ENCODE peak calls at places on chromosomes 16 and 17, in six cellular contexts. N is fibroblast of lung, Y is kidney epithelial cell, Q is lower leg skin, X is AG04450, J is cardiac fibroblast. S is an unnamed sample.

GRCh38 chr16:47139561-47140185 is 4.1 kb downstream of the NETO2 start:
- DNase-seq in J (no peak), X (no peak), Q (no peak), Y (no peak), N (peak; percentile 54), S (no peak)

GRCh38 chr17:2797632-2798031 is 1.4 kb downstream of the RAP1GAP2 start:
- DNase-seq in Y (no peak), N (no peak), X (no peak), J (no peak), Q (no peak), S (no peak)

GRCh38 chr17:60526726-60527125 is 684 bp upstream of the APPBP2 start:
- DNase-seq in N (peak; percentile 33), J (peak; percentile 36), Q (no peak), Y (no peak), X (no peak), S (no peak)

GRCh38 chr17:56125830-56126819 is 27.1 kb upstream of the ANKFN1 start:
- DNase-seq in J (peak; percentile 48), X (peak; percentile 30), Y (no peak), Q (peak; percentile 20), N (peak; percentile 61), S (peak; percentile 84)

GRCh38 chr16:4615389-4616046 is 830 bp upstream of the UBALD1 start:
- DNase-seq in J (no peak), N (no peak), Q (no peak), Y (no peak), X (no peak), S (no peak)

GRCh38 chr17:17849863-17850373 is 13.1 kb upstream of the SREBF1 start:
- DNase-seq in J (peak; percentile 56), Q (no peak), Y (no peak), N (peak; percentile 47), X (no peak), S (peak; percentile 83)

GRCh38 chr17:50682441-50682840 is 25.3 kb downstream of the ANKRD40 start:
- DNase-seq in Q (no peak), Y (no peak), X (no peak), N (no peak), J (no peak), S (no peak)

GRCh38 chr16:88600539-88600896 is 30.3 kb downstream of the ZC3H18 start:
- DNase-seq in J (no peak), Y (no peak), Q (no peak), N (no peak), X (no peak), S (no peak)

GRCh38 chr17:77885678-77886386 is 72.7 kb upstream of the TNRC6C start:
- DNase-seq in N (no peak), Q (no peak), X (no peak), J (no peak), Y (no peak), S (no peak)

GRCh38 chr17:74842599-74843351 is 16.9 kb downstream of the GRIN2C start:
- DNase-seq in N (peak; percentile 51), X (no peak), Y (no peak), Q (no peak), J (peak; percentile 63), S (peak; percentile 37)

GRCh38 chr17:8237886-8238285 is 10.0 kb downstream of the CTC1 start:
- DNase-seq in Y (no peak), J (no peak), Q (no peak), N (no peak), X (no peak), S (no peak)

GRCh38 chr17:8234361-8235270 is 13.2 kb downstream of the CTC1 start:
- DNase-seq in Y (no peak), Q (no peak), N (no peak), X (no peak), J (no peak), S (no peak)

GRCh38 chr17:8231701-8232100 is 16.2 kb downstream of the CTC1 start:
- DNase-seq in J (no peak), N (no peak), X (no peak), Y (no peak), Q (no peak), S (no peak)

GRCh38 chr17:8235676-8236075 is 12.2 kb downstream of the CTC1 start:
- DNase-seq in X (no peak), Q (no peak), Y (no peak), J (no peak), N (no peak), S (no peak)

DNA sequence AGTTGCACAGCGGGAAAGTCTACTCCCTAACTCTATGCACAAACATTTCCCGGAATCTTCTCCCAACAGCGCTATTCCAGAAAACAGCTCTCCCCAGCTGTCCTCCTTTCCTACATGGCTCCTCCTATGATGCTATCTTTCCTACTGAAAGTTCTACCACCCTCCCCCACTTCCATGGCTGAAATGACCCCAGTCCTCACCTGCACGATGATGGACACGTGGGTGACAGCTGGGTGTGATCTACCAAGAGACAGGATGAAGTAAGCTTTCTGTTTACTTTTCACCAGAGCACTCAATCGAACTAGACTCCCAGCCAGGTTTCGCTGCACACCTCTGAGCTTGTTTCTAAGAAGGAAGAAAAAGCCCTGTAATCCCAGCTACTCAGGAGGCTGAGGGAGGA is 10.7 kb downstream of the CTC1 start:
- DNase-seq in J (no peak), N (no peak), Y (no peak), Q (no peak), X (no peak), S (no peak)
- H3K4me3 ChIP-seq in J (no peak overlapping the region), N (no peak overlapping the region), Y (no peak overlapping the region), Q (no peak overlapping the region), X (no peak overlapping the region), S (no peak overlapping the region)

GRCh38 chr17:36816889-36817288 is 120.4 kb upstream of the LHX1 start:
- DNase-seq in N (no peak), Q (no peak), X (no peak), Y (no peak), J (no peak), S (no peak)

GRCh38 chr17:36817483-36818048 is 119.7 kb upstream of the LHX1 start:
- DNase-seq in Q (no peak), Y (peak; percentile 28), N (no peak), X (no peak), J (no peak), S (no peak)

GRCh38 chr17:36814958-36815357 is 122.3 kb upstream of the LHX1 start:
- DNase-seq in Y (no peak), J (no peak), X (no peak), N (no peak), Q (no peak), S (no peak)

GRCh38 chr17:36818134-36818825 is 119.0 kb upstream of the LHX1 start:
- DNase-seq in X (no peak), Y (no peak), J (no peak), N (no peak), Q (no peak), S (no peak)

GRCh38 chr17:36816214-36816613 is 121.1 kb upstream of the LHX1 start:
- DNase-seq in N (no peak), J (no peak), Y (no peak), X (no peak), Q (no peak), S (no peak)
- TF ChIP-seq CTCF in N (no peak), J (no peak), Y (no peak), X (no peak), Q (no peak), S (no peak)

GRCh38 chr17:64777413-64778101 is 115.5 kb upstream of the SMURF2 start:
- DNase-seq in Q (no peak), N (no peak), J (no peak), X (no peak), Y (no peak), S (no peak)

GRCh38 chr17:64779344-64780095 is 117.4 kb upstream of the SMURF2 start:
- DNase-seq in N (no peak), J (no peak), Y (no peak), Q (no peak), X (no peak), S (no peak)

GRCh38 chr17:64780096-64781012 is 118.2 kb upstream of the SMURF2 start:
- DNase-seq in Q (peak; percentile 68), J (peak; percentile 12), N (peak; percentile 19), X (no peak), Y (no peak), S (no peak)

GRCh38 chr17:64778102-64778366 is 115.9 kb upstream of the SMURF2 start:
- DNase-seq in Q (no peak), N (no peak), X (no peak), J (no peak), Y (no peak), S (no peak)

DNA sequence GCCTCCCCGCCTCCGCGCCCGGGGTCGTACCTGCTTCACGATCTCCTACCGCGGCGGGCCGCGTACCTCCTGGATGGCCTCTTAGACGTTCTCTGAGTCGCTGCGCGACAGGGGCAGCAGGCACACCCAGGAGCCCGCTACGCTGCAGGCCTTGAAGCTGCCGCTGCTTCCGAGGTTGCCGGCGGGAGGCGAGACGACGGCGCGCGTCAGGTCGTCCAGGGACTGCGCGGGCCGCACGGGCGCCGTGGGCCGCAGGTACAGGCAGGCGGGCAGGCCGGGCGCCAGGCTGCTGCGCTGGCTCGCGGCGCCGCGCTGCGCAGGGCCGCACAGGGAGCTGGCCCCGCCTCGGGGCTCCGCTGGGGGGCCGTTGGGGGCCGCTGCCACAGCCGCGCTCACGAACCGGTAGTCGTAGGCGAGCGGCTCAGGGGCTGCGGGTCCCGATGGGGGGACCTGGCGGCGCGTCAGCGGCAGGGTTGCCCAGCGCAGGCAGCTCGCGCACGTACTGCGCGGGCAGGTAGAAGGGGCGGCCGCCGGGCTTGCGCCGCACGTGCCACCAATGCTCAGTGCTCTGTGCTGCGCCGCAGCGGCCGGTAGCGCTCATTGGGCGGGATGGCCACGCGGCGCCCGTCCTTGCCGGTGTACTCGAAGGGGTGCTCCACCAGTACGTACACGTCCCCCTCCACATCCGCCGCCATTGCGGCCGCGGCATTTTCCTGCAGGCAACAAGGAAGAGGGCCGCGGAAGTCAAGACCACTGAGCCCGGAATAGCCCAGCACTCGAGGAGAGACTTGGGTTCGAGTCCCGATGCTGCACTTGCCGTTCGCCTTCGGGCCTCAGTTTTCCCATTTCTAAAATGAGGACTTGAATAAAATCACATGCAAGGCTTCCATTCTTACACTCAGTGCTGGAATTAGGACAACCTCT is 116.5 kb upstream of the SMURF2 start:
- DNase-seq in N (peak; percentile 13), Q (no peak), J (no peak), X (no peak), Y (no peak), S (no peak)
- H3K4me3 ChIP-seq in N (no peak overlapping the region), Q (no peak overlapping the region), J (no peak overlapping the region), X (no peak overlapping the region), Y (no peak overlapping the region), S (no peak overlapping the region)

GRCh38 chr17:7893226-7893880 is 4.8 kb downstream of the CHD3 start:
- DNase-seq in X (no peak), Q (no peak), Y (no peak), J (no peak), N (peak; percentile 8), S (no peak)

GRCh38 chr17:7894226-7894625 is 5.6 kb downstream of the CHD3 start:
- DNase-seq in N (no peak), Q (no peak), X (no peak), J (no peak), Y (no peak), S (no peak)

GRCh38 chr17:7894866-7895265 is 6.3 kb downstream of the CHD3 start:
- DNase-seq in X (no peak), Y (no peak), N (no peak), J (no peak), Q (no peak), S (no peak)

GRCh38 chr17:7897090-7897489 is 8.5 kb downstream of the CHD3 start:
- DNase-seq in Q (no peak), Y (no peak), N (no peak), J (no peak), X (no peak), S (no peak)

DNA sequence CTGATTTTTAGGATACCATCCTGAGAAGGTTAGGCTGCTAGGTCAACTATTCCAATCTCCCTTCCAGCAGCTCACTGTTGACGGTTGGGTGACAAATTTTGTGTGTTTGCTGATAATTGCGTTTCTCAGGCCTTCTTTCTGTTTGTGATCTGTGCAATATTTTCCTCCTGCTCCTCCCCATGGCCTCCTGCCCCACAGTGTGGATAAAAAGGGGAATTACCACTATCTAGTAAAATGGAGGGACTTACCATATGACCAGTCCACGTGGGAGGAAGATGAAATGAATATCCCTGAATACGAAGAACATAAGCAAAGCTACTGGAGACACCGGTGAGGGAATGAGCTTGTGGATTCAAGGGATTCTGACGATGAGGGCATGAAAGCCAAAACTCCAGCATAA is 9.2 kb downstream of the CHD3 start:
- DNase-seq in X (no peak), N (peak; percentile 38), Y (no peak), Q (no peak), J (peak; percentile 72), S (peak; percentile 55)
- TF ChIP-seq CTCF in X (peak; percentile 70), N (peak; percentile 62), Y (peak; percentile 34), Q (no peak), J (peak; percentile 45), S (peak; percentile 36)

S was measured in astrocyte of the spinal cord.